ENCODE peak calls at places on chromosome 19, in four cellular contexts. P is retina, Z is EL, A is mesendoderm. K is an unnamed sample.

GRCh38 chr19:41872384-41872774 is 4.7 kb upstream of the CD79A start:
- DNase-seq in Z (no peak), A (no peak), P (no peak), K (no peak)

GRCh38 chr19:53549354-53549753 is 11.4 kb downstream of the ZNF331 start:
- DNase-seq in Z (peak; percentile 29), A (no peak), P (no peak), K (peak; percentile 89)

GRCh38 chr19:13981021-13981420 is 25.1 kb downstream of the RFX1 start:
- DNase-seq in A (peak; percentile 49), Z (no peak), P (no peak), K (no peak)

GRCh38 chr19:58581227-58582141 is 8.3 kb upstream of the MZF1 start:
- DNase-seq in A (peak; percentile 96), Z (peak; percentile 82), P (peak; percentile 94), K (peak; percentile 96)

GRCh38 chr19:19649580-19649995 is 6.1 kb upstream of the GMIP start:
- DNase-seq in P (no peak), A (no peak), Z (no peak), K (no peak)

GRCh38 chr19:45322311-45322710 is 364 bp downstream of the CKM start:
- DNase-seq in P (peak; percentile 69), Z (no peak), A (peak; percentile 78), K (no peak)

GRCh38 chr19:46859637-46860124 is 1.1 kb upstream of the ARHGAP35 start:
- DNase-seq in P (no peak), A (no peak), Z (peak; percentile 87), K (peak; percentile 78)

GRCh38 chr19:13281567-13282291 is 131.5 kb downstream of the IER2 start:
- DNase-seq in A (no peak), P (peak; percentile 32), Z (no peak), K (peak; percentile 29)

GRCh38 chr19:52922841-52923781 is at the start of gene ZNF888:
- DNase-seq in P (peak; percentile 82), A (peak; percentile 92), Z (peak; percentile 88), K (peak; percentile 94)

GRCh38 chr19:7933828-7934725 is 8.1 kb upstream of the CTXN1 start:
- DNase-seq in P (no peak), A (no peak), Z (no peak), K (no peak)

GRCh38 chr19:50383307-50383851 is 768 bp upstream of the POLD1 start:
- DNase-seq in A (peak; percentile 59), P (no peak), Z (no peak), K (peak; percentile 58)

GRCh38 chr19:5308471-5309437 is 31.9 kb downstream of the PTPRS start:
- DNase-seq in Z (peak; percentile 56), A (peak; percentile 51), P (no peak), K (peak; percentile 68)

GRCh38 chr19:6204212-6204611 is 68.7 kb downstream of the ACSBG2 start:
- DNase-seq in P (no peak), A (no peak), Z (no peak), K (peak; percentile 44)